ENCODE peak calls at places on chromosomes 1 and 21, in five cellular contexts. One of them, this sample, is unnamed. For H3K4me1, the result is how much of the 10 kb centered on the place peaks cover.

GRCh38 chr1:56532359-56532696 is 47.0 kb downstream of the PLPP3 start:
- DNase-seq in K562: no peak
- DNase-seq in breast epithelium: no peak
- DNase-seq in esophagus muscularis mucosa: no peak
- DNase-seq in spleen: no peak
- DNase-seq in this sample: no peak

GRCh38 chr1:75310067-75310466 is 175.9 kb downstream of the LHX8 start:
- DNase-seq in breast epithelium: no peak
- DNase-seq in esophagus muscularis mucosa: no peak
- DNase-seq in K562: no peak
- DNase-seq in spleen: no peak
- DNase-seq in this sample: no peak

GRCh38 chr1:68231627-68232303 is 558 bp downstream of the WLS start:
- DNase-seq in breast epithelium: peak
- DNase-seq in K562: no peak
- DNase-seq in spleen: no peak
- DNase-seq in esophagus muscularis mucosa: peak
- DNase-seq in this sample: peak

GRCh38 chr1:91402023-91402422 is 2.6 kb downstream of the HFM1 start:
- DNase-seq in esophagus muscularis mucosa: no peak
- DNase-seq in breast epithelium: no peak
- DNase-seq in K562: peak
- DNase-seq in spleen: no peak
- DNase-seq in this sample: no peak

GRCh38 chr1:78155121-78155520 is 109.4 kb downstream of the GIPC2 start:
- DNase-seq in spleen: no peak
- DNase-seq in K562: no peak
- DNase-seq in esophagus muscularis mucosa: no peak
- DNase-seq in breast epithelium: no peak
- DNase-seq in this sample: no peak

GRCh38 chr21:31098576-31099005 is 60.3 kb upstream of the KRTAP19-8 start:
- DNase-seq in esophagus muscularis mucosa: peak
- DNase-seq in K562: peak
- DNase-seq in breast epithelium: peak
- DNase-seq in spleen: peak
- DNase-seq in this sample: no peak

GRCh38 chr1:30320581-30320890 is 402.8 kb downstream of the MATN1 start:
- DNase-seq in esophagus muscularis mucosa: no peak
- DNase-seq in spleen: no peak
- DNase-seq in breast epithelium: no peak
- DNase-seq in K562: no peak
- DNase-seq in this sample: no peak

GRCh38 chr1:85224734-85225623 is 24.2 kb upstream of the SYDE2 start:
- DNase-seq in K562: peak
- DNase-seq in spleen: no peak
- DNase-seq in breast epithelium: no peak
- DNase-seq in esophagus muscularis mucosa: no peak
- DNase-seq in this sample: no peak

GRCh38 chr1:147822292-147822691 is 61.9 kb upstream of the GJA5 start:
- DNase-seq in esophagus muscularis mucosa: no peak
- DNase-seq in K562: no peak
- DNase-seq in spleen: no peak
- DNase-seq in breast epithelium: no peak
- DNase-seq in this sample: no peak

GRCh38 chr1:155003766-155004351 is 1.3 kb downstream of the ZBTB7B start:
- DNase-seq in esophagus muscularis mucosa: no peak
- DNase-seq in spleen: peak
- DNase-seq in breast epithelium: no peak
- DNase-seq in K562: peak
- DNase-seq in this sample: no peak

GRCh38 chr1:34681481-34682451 is 73.1 kb upstream of the GJB5 start:
- DNase-seq in spleen: no peak
- DNase-seq in K562: peak
- DNase-seq in esophagus muscularis mucosa: no peak
- DNase-seq in breast epithelium: no peak
- DNase-seq in this sample: peak

GRCh38 chr1:52365746-52366516 is at the start of gene CC2D1B:
- DNase-seq in breast epithelium: peak
- DNase-seq in K562: peak
- DNase-seq in esophagus muscularis mucosa: peak
- DNase-seq in spleen: peak
- DNase-seq in this sample: peak

GRCh38 chr1:14944471-14944981 is 209.0 kb upstream of the TMEM51 start:
- DNase-seq in esophagus muscularis mucosa: no peak
- DNase-seq in breast epithelium: no peak
- DNase-seq in spleen: no peak
- DNase-seq in K562: no peak
- DNase-seq in this sample: no peak

GRCh38 chr1:63319069-63320023 is 3.0 kb upstream of the FOXD3 start:
- DNase-seq in esophagus muscularis mucosa: peak
- DNase-seq in spleen: no peak
- DNase-seq in K562: no peak
- DNase-seq in breast epithelium: no peak
- DNase-seq in this sample: no peak
- H3K4me1 ChIP-seq in esophagus muscularis mucosa: under half
- H3K4me1 ChIP-seq in spleen: under half
- H3K4me1 ChIP-seq in K562: under half
- H3K4me1 ChIP-seq in breast epithelium: under half
- H3K4me1 ChIP-seq in this sample: under half

DNA sequence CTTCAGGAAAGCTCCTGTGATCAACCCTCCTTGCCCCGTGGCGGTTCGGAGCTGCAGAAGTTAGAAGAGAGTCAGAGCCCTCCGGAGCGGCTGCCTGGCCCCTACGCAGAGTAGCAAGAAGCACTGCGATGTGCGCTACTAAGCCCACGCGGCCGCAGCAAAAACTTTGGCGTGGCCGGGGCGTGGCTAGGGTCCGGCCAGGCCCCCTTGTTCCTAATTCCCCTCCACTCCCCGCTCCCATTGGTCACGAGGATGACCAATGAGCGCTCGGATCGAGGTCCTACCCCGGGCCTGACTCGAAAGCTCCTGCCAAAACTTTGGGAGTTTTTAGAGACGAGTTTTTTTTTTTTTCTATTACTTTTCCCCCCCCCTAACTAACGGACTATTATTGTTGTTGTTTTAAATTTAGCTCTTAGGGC is at the start of gene HLX:
- DNase-seq in esophagus muscularis mucosa: peak
- DNase-seq in breast epithelium: no peak
- DNase-seq in spleen: peak
- DNase-seq in K562: peak
- DNase-seq in this sample: peak
- TF ChIP-seq POLR2AphosphoS5 in esophagus muscularis mucosa: peak
- TF ChIP-seq POLR2AphosphoS5 in breast epithelium: no peak
- TF ChIP-seq POLR2AphosphoS5 in spleen: peak
- TF ChIP-seq POLR2AphosphoS5 in K562: no peak
- TF ChIP-seq POLR2AphosphoS5 in this sample: peak

GRCh38 chr21:33771976-33772375 is 129.7 kb downstream of the ITSN1 start:
- DNase-seq in K562: no peak
- DNase-seq in esophagus muscularis mucosa: no peak
- DNase-seq in breast epithelium: no peak
- DNase-seq in spleen: no peak
- DNase-seq in this sample: no peak
- H3K4me1 ChIP-seq in K562: under half
- H3K4me1 ChIP-seq in esophagus muscularis mucosa: under half
- H3K4me1 ChIP-seq in breast epithelium: under half
- H3K4me1 ChIP-seq in spleen: under half
- H3K4me1 ChIP-seq in this sample: under half

DNA sequence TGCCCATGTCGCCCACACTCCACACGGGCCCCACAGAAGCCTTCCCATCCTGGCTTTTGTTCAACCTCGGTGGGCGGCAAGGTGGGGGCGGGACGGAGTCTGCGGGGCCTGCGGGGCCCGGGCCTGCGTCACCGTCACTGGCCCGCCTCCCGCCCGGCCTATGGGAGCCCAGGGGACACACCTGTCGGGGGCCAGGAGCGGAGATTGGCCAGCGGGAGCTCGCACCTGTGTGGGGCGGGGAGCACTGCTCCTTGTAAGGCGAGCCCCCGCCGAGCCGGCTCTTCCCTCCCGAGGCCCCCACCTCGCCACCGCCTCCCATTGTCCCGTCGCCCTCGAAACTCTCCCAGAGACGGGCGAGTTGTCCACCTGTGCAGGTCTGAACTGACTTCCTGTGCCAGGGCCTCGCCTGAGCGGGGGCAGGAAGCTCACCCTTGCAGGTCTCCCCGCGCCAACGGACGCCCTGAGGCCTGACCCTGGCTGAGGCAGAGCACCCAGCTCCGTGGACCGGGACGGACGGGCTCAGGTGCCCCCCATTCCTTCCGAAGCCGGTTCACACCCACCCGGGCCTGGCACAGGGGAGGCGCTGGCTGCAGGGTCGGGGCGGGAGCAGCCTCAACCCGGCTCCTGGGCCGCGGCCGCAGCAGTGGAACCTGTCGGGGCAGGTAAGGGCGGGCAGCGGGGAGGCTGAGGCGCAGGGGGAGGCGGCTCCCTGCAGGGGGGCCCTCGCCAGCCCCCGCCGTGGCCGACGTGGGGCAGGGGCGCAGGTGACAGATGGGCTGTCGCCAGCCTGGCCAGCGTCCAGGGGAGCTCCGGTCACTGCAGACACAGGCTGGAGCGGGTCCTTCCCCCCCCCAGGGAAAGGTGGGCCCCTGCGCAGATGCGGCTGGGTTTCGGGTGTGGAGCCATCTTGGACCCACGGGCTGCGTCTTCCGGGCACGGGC is 10.8 kb upstream of the TTLL10 start:
- DNase-seq in breast epithelium: peak
- DNase-seq in esophagus muscularis mucosa: no peak
- DNase-seq in K562: no peak
- DNase-seq in spleen: no peak
- DNase-seq in this sample: no peak
- TF ChIP-seq POLR2AphosphoS5 in breast epithelium: peak
- TF ChIP-seq POLR2AphosphoS5 in esophagus muscularis mucosa: no peak
- TF ChIP-seq POLR2AphosphoS5 in K562: no peak
- TF ChIP-seq POLR2AphosphoS5 in spleen: no peak
- TF ChIP-seq POLR2AphosphoS5 in this sample: no peak

GRCh38 chr1:201760516-201760915 is 68.4 kb upstream of the IPO9 start:
- DNase-seq in esophagus muscularis mucosa: no peak
- DNase-seq in K562: no peak
- DNase-seq in breast epithelium: no peak
- DNase-seq in spleen: no peak
- DNase-seq in this sample: no peak
- H3K4me1 ChIP-seq in esophagus muscularis mucosa: half or more
- H3K4me1 ChIP-seq in K562: under half
- H3K4me1 ChIP-seq in breast epithelium: under half
- H3K4me1 ChIP-seq in spleen: under half
- H3K4me1 ChIP-seq in this sample: half or more

GRCh38 chr1:248863011-248863881 is 4.4 kb upstream of the ZNF692 start:
- DNase-seq in esophagus muscularis mucosa: peak
- DNase-seq in spleen: peak
- DNase-seq in breast epithelium: peak
- DNase-seq in K562: peak
- DNase-seq in this sample: no peak
- TF ChIP-seq POLR2AphosphoS5 in esophagus muscularis mucosa: peak
- TF ChIP-seq POLR2AphosphoS5 in spleen: peak
- TF ChIP-seq POLR2AphosphoS5 in breast epithelium: no peak
- TF ChIP-seq POLR2AphosphoS5 in K562: no peak
- TF ChIP-seq POLR2AphosphoS5 in this sample: peak

GRCh38 chr1:1356796-1357401 is 1.5 kb downstream of the MXRA8 start:
- DNase-seq in K562: no peak
- DNase-seq in breast epithelium: no peak
- DNase-seq in esophagus muscularis mucosa: no peak
- DNase-seq in spleen: no peak
- DNase-seq in this sample: no peak
- H3K4me1 ChIP-seq in K562: under half
- H3K4me1 ChIP-seq in breast epithelium: under half
- H3K4me1 ChIP-seq in esophagus muscularis mucosa: under half
- H3K4me1 ChIP-seq in spleen: under half
- H3K4me1 ChIP-seq in this sample: half or more

DNA sequence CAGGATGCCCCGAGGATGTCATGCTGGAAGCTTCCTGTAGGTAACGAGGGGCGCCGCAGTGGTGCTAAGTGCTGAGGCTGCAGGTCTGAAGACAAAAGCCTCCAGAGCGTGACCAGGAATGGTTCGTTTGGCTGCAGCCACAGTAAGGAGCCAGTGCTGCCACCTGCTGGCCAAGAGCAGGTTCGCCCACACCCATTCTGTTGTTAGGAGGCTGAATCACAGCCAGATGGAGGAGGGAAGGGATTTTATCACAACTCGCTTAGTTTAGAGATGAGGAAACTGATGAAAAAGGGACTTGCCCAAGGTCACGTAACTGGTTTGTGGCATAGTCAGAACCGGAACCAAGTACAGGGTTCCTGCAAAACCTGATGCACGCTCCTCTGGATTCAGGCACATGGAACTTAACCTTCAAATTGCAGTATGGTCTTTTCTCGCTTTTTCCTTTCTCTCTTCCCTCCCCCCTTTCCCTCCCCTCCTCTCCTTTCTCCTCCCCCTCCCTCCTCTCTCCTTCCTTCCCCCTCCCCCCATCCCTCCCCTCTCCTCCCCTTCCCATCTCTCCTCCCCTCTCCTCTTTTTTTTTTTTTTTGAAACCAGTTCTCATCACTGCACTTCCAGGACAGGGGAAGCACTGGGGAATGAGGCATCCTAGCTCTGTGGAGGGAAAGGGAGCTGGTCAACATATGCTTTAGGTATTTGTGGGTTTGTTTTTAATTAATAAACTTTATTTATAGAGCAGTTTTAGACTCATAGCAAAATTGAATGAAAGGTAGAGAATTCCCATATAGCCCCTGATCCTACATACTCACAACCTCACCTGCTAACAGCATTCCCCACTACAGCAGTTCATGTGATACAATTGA is 81.8 kb downstream of the MPZL1 start:
- DNase-seq in spleen: peak
- DNase-seq in esophagus muscularis mucosa: peak
- DNase-seq in breast epithelium: peak
- DNase-seq in K562: peak
- DNase-seq in this sample: no peak
- TF ChIP-seq POLR2AphosphoS5 in spleen: peak
- TF ChIP-seq POLR2AphosphoS5 in esophagus muscularis mucosa: peak
- TF ChIP-seq POLR2AphosphoS5 in breast epithelium: peak
- TF ChIP-seq POLR2AphosphoS5 in K562: no peak
- TF ChIP-seq POLR2AphosphoS5 in this sample: peak